ENCODE peak calls at places on chromosomes 13 and 19, in eight cellular contexts. E is smooth muscle cell of the brain vasculature; Q is activated CD4-positive, alpha-beta T cell treated with anti-CD3 and anti-CD28 coated beads for 48 hours; G is central memory CD4-positive, alpha-beta T cell; F is stimulated activated CD8-positive, alpha-beta memory T cell treated with anti-CD3 and anti-CD28 coated beads, Interleukin-7, amount 100 ng/mL, for 1 hour; T is neural progenitor cell; U is NCI-H748 treated with DMSO at 0.1 percent for 48 hours; O is T-helper 9 cell. P is an unnamed sample.

GRCh38 chr13:27997904-27998522 is 9.5 kb upstream of the URAD start:
- DNase-seq in O (no peak), F (no peak), T (peak), Q (peak), E (no peak), U (peak), G (no peak), P (peak)

GRCh38 chr19:42092350-42092749 is 16.4 kb downstream of the ZNF574 start:
- DNase-seq in G (peak), E (no peak), U (no peak), Q (peak), O (peak), T (no peak), F (no peak), P (peak)

GRCh38 chr19:17183858-17184271 is 31.3 kb upstream of the USE1 start:
- DNase-seq in O (no peak), T (no peak), U (no peak), Q (no peak), E (no peak), F (no peak), G (no peak), P (no peak)

GRCh38 chr19:2173841-2174577 is 10.3 kb downstream of the DOT1L start:
- DNase-seq in Q (no peak), F (no peak), E (no peak), U (no peak), G (no peak), T (no peak), O (no peak), P (no peak)

GRCh38 chr13:37011002-37011401 is 10.4 kb downstream of the EXOSC8 start:
- DNase-seq in U (no peak), O (no peak), Q (no peak), E (no peak), T (no peak), G (no peak), F (no peak), P (no peak)

GRCh38 chr13:46374710-46375109 is 12.3 kb downstream of the RUBCNL start:
- DNase-seq in G (no peak), E (no peak), F (no peak), O (no peak), U (no peak), Q (no peak), T (no peak), P (no peak)

GRCh38 chr19:17448190-17448967 is at the start of gene TMEM221:
- DNase-seq in Q (peak), O (peak), T (peak), U (no peak), E (no peak), G (peak), F (no peak), P (peak)

GRCh38 chr13:32448224-32448623 is 20.3 kb upstream of the N4BP2L1 start:
- DNase-seq in E (no peak), T (no peak), U (no peak), G (no peak), Q (no peak), O (no peak), F (no peak), P (no peak)

GRCh38 chr19:10419646-10420443 is 493 bp upstream of the PDE4A start:
- DNase-seq in O (peak), Q (peak), U (peak), T (peak), E (no peak), G (peak), F (no peak), P (peak)

GRCh38 chr13:108342369-108343289 is 73.1 kb downstream of the TNFSF13B start:
- DNase-seq in G (peak), E (peak), U (peak), O (no peak), T (peak), F (no peak), Q (no peak), P (no peak)

GRCh38 chr13:108269601-108270328 is at the start of gene TNFSF13B:
- DNase-seq in U (no peak), O (peak), G (peak), F (no peak), E (no peak), Q (peak), T (peak), P (peak)

GRCh38 chr13:110684388-110685056 is 21.4 kb downstream of the CARS2 start:
- DNase-seq in T (no peak), F (no peak), G (no peak), Q (no peak), E (no peak), U (no peak), O (no peak), P (no peak)

GRCh38 chr19:33252971-33253370 is 27.3 kb upstream of the SLC7A10 start:
- DNase-seq in T (no peak), U (no peak), E (no peak), F (no peak), Q (no peak), O (no peak), G (no peak), P (no peak)

GRCh38 chr19:56832352-56832928 is 8.1 kb downstream of the PEG3 start:
- DNase-seq in Q (no peak), F (no peak), E (no peak), O (no peak), T (no peak), G (no peak), U (no peak), P (no peak)

GRCh38 chr13:27177852-27178251 is 6.2 kb upstream of the USP12 start:
- DNase-seq in Q (no peak), E (no peak), T (peak), O (no peak), F (no peak), U (no peak), G (no peak), P (no peak)